ENCODE peak calls at places on chromosomes 4 and X, in five cellular contexts. J is thoracic aorta; T is uterus; N is CD4-positive, alpha-beta T cell; X is fibroblast of lung. W is an unnamed sample.

GRCh38 chr4:13559414-13559813 is 15.1 kb upstream of the NKX3-2 start:
- DNase-seq in J (no peak), X (peak; percentile 29), T (no peak), N (no peak), W (no peak)

GRCh38 chr4:173333658-173334084 is 487 bp downstream of the HMGB2 start:
- DNase-seq in X (peak; percentile 39), J (no peak), T (peak; percentile 63), N (peak; percentile 32), W (no peak)

GRCh38 chr4:51906167-51906647 is 63.3 kb downstream of the DCUN1D4 start:
- DNase-seq in N (no peak), X (no peak), T (no peak), J (no peak), W (no peak)

GRCh38 chr4:114282937-114283336 is 303.5 kb upstream of the ARSJ start:
- DNase-seq in T (no peak), J (no peak), N (no peak), X (no peak), W (no peak)

GRCh38 chrX:153635388-153635787 is 11.6 kb upstream of the DUSP9 start:
- DNase-seq in J (no peak), X (no peak), T (peak; percentile 6), N (no peak), W (no peak)

GRCh38 chrX:17535229-17535628 is 160.2 kb downstream of the NHS start:
- DNase-seq in X (peak; percentile 33), T (no peak), N (no peak), J (no peak), W (peak; percentile 11)

GRCh38 chr4:167989815-167990214 is 102.5 kb upstream of the ANXA10 start:
- DNase-seq in X (no peak), T (no peak), N (no peak), J (no peak), W (no peak)

GRCh38 chrX:139327355-139327754 is 203.2 kb upstream of the F9 start:
- DNase-seq in X (no peak), J (no peak), N (no peak), T (no peak), W (no peak)

GRCh38 chrX:2677764-2678163 is 13.3 kb upstream of the CD99 start:
- DNase-seq in N (no peak), T (peak; percentile 87), J (peak; percentile 71), X (peak; percentile 99), W (peak; percentile 92)

GRCh38 chr4:152360045-152360410 is 175.9 kb downstream of the FBXW7 start:
- DNase-seq in X (no peak), N (no peak), T (no peak), J (no peak), W (no peak)

GRCh38 chr4:55458611-55459010 is 62.9 kb downstream of the TMEM165 start:
- DNase-seq in N (no peak), J (no peak), T (no peak), X (no peak), W (no peak)

GRCh38 chrX:102517331-102517730 is 792 bp upstream of the TMSB15A start:
- DNase-seq in X (peak; percentile 46), J (no peak), T (no peak), N (no peak), W (no peak)

GRCh38 chr4:8461616-8462015 is 21.0 kb downstream of the TRMT44 start:
- DNase-seq in X (no peak), T (no peak), N (no peak), J (no peak), W (no peak)

GRCh38 chrX:19744231-19744630 is 143.2 kb downstream of the SH3KBP1 start:
- DNase-seq in J (no peak), N (no peak), T (no peak), X (no peak), W (no peak)

GRCh38 chrX:154374361-154375155 is at the start of gene FLNA:
- DNase-seq in X (no peak), J (no peak), N (no peak), T (peak; percentile 82), W (no peak)

GRCh38 chr4:150784939-150785338 is 203.0 kb downstream of the MAB21L2 start:
- DNase-seq in X (no peak), J (no peak), T (no peak), N (no peak), W (no peak)

GRCh38 chrX:130083656-130084382 is 26.5 kb downstream of the ELF4 start:
- DNase-seq in J (no peak), X (no peak), N (no peak), T (no peak), W (no peak)

GRCh38 chrX:40849906-40850672 is 114.7 kb upstream of the MED14 start:
- DNase-seq in T (no peak), J (no peak), N (no peak), X (no peak), W (no peak)

GRCh38 chrX:115174548-115174947 is 14.7 kb upstream of the RBMXL3 start:
- DNase-seq in N (no peak), X (peak; percentile 1), J (no peak), T (no peak), W (no peak)

GRCh38 chr4:21476753-21477152 is 471.8 kb downstream of the KCNIP4 start:
- DNase-seq in X (no peak), N (no peak), T (no peak), J (no peak), W (no peak)

GRCh38 chr4:168415911-168416310 is 64.4 kb downstream of the DDX60L start:
- DNase-seq in N (no peak), J (no peak), X (no peak), T (no peak), W (no peak)

GRCh38 chr4:81432825-81433224 is 38.9 kb downstream of the RASGEF1B start:
- DNase-seq in X (no peak), T (no peak), N (no peak), J (no peak), W (no peak)

GRCh38 chr4:146107587-146107986 is 67.9 kb upstream of the LSM6 start:
- DNase-seq in J (no peak), N (no peak), T (no peak), X (no peak), W (no peak)

GRCh38 chr4:23023121-23023520 is 330.4 kb downstream of the GBA3 start:
- DNase-seq in J (no peak), X (no peak), T (no peak), N (no peak), W (no peak)

GRCh38 chr4:113446019-113446418 is 315.5 kb downstream of the CAMK2D start:
- DNase-seq in T (no peak), N (no peak), X (peak; percentile 67), J (no peak), W (no peak)

GRCh38 chr4:57048590-57049304 is 61.4 kb downstream of the IGFBP7 start:
- DNase-seq in X (no peak), T (no peak), N (no peak), J (no peak), W (no peak)

GRCh38 chr4:130080872-130081451 is 985.0 kb downstream of the C4orf33 start:
- DNase-seq in X (no peak), J (no peak), T (no peak), N (no peak), W (no peak)

GRCh38 chr4:71254451-71255012 is 84.3 kb upstream of the SLC4A4 start:
- DNase-seq in T (no peak), J (no peak), X (peak; percentile 21), N (no peak), W (no peak)

GRCh38 chr4:19194672-19195071 is 1057.0 kb upstream of the SLIT2 start:
- DNase-seq in T (no peak), J (no peak), N (no peak), X (no peak), W (no peak)

GRCh38 chr4:67891645-67892044 is 7.8 kb upstream of the TMPRSS11D start:
- DNase-seq in J (no peak), T (no peak), N (no peak), X (no peak), W (no peak)

GRCh38 chr4:87551361-87551760 is 22.2 kb upstream of the SPARCL1 start:
- DNase-seq in J (no peak), X (no peak), T (no peak), N (no peak), W (no peak)

DNA sequence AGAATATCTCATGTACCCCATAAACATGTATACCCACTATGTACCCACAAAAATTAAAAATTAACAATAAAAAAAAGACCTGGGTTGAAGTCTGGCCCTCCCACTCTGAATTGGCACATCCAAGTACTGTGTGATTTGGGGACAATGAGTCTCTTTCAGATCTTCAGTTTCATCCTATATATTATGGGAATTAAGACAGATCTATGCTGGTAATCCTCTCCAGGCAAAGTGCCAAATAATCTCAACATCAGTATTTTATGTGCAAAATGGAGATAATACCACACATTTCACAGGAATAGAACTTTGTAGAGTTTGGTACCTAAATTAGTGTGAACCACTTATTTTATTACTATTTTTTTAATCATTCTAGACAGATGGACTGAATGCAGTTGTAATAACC is 11.0 kb upstream of the SCD5 start:
- DNase-seq in N (no peak), T (no peak), X (no peak), J (no peak), W (no peak)
- H3K27me3 ChIP-seq in N (no peaks in the 10 kb centered on the region), T (no peaks in the 10 kb centered on the region), X (no peaks in the 10 kb centered on the region), J (no peaks in the 10 kb centered on the region), W (no peaks in the 10 kb centered on the region)

DNA sequence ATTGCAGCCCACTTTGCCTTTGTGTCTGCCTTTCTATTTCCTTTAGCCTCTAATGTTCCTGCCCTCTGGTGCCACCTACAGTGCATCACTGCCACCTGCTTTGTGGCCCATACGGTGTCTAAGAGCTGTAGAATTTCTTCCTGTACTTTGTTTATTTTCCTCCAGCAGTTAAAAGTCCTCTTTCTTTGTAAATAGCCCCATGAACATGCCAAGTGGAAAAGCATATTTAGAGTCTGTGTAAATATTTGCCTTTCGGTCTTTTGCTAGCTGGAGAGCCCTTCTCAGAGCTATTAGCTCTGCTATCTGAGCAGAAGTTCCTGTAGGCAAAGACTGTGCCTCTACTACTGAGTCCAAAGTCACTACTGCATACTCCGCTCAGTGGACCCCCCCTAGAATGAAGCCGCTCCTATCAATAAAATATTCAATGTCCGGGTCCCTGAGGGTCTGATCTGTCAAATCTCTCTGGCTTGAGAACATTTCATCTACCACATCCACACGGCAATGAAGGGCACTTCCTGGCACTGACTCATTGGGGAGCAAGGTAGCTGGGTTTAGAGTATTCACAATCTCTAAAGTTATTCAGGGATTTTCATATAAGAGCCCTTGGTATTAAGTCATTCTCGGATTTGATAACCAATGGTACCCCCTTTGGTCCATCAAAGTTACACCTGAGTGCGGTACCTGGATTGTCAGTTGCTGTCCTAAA is 36.3 kb downstream of the SULT1E1 start:
- DNase-seq in T (no peak), J (no peak), N (peak; percentile 52), X (peak; percentile 61), W (no peak)
- TF ChIP-seq CTCF in T (no peak), J (no peak), N (peak; percentile 69), X (peak; percentile 65), W (no peak)

GRCh38 chr4:80206541-80207171 is 9.4 kb downstream of the PRDM8 start:
- DNase-seq in T (no peak), J (no peak), N (no peak), X (no peak), W (no peak)
- H3K27me3 ChIP-seq in T (no peaks in the 10 kb centered on the region), J (peaks cover 4% of the 10 kb centered on the region), N (no peaks in the 10 kb centered on the region), X (no peaks in the 10 kb centered on the region), W (peaks cover 13% of the 10 kb centered on the region)

DNA sequence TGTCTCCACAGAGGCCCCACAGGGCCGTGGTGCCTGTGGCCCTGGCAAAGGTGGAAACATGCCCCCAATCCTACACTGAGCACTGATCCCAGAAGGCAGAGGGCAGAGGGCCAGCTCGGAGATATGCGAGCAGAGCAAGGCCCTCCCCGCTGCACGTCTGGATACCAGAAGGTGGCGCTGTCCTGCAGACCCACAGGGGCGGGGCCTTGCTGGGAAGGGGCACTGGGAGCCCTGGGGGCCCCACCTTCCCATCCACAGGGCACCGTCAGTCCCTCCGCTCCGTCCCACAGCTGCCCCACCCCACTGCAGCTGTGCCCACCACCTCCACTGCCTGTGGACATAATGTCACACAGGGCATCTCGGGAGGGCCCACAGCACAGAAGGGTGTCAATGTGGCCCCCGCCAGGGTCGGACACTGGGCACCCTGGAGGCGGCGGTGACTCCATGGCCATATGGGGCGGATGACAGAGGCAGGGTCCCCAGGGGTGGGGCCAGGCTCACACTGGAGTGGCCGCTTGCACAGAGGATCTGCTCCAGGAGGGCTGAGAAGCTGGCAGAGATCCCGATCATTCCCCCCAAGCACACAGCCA is 4.9 kb downstream of the SLC49A3 start:
- DNase-seq in T (no peak), N (no peak), X (peak; percentile 74), J (no peak), W (no peak)
- TF ChIP-seq CTCF in T (peak; percentile 42), N (no peak), X (peak; percentile 76), J (peak; percentile 40), W (peak; percentile 62)

W was measured in gastrocnemius medialis.